ENCODE peak calls at places on chromosomes 7 and 10, in four cellular contexts. M, E, A and Y are unnamed samples.

GRCh38 chr7:30091431-30092386 is 43.1 kb upstream of the MTURN start:
- DNase-seq in M (no peak), E (peak), A (no peak), Y (no peak)

GRCh38 chr10:79981356-79981672 is 32.4 kb upstream of the SFTPD start:
- DNase-seq in M (no peak), E (no peak), A (no peak), Y (no peak)

GRCh38 chr10:24292304-24293291 is 83.7 kb downstream of the KIAA1217 start:
- DNase-seq in M (peak), E (no peak), A (no peak), Y (no peak)

GRCh38 chr10:126617208-126617607 is 53.3 kb downstream of the C10orf90 start:
- DNase-seq in M (no peak), E (no peak), A (no peak), Y (no peak)

GRCh38 chr7:45644237-45644636 is 70.1 kb downstream of the ADCY1 start:
- DNase-seq in M (no peak), E (no peak), A (no peak), Y (no peak)

GRCh38 chr7:135731131-135731530 is 3.1 kb upstream of the SLC13A4 start:
- DNase-seq in M (no peak), E (no peak), A (no peak), Y (no peak)

GRCh38 chr7:85041599-85042216 is 145.1 kb downstream of the SEMA3D start:
- DNase-seq in M (peak), E (peak), A (no peak), Y (no peak)

GRCh38 chr10:58921366-58921947 is 255.0 kb upstream of the PHYHIPL start:
- DNase-seq in M (no peak), E (no peak), A (no peak), Y (no peak)

GRCh38 chr10:10772411-10772810 is 245.3 kb upstream of the CELF2 start:
- DNase-seq in M (no peak), E (no peak), A (no peak), Y (no peak)

GRCh38 chr10:44981172-44982113 is 2.8 kb upstream of the DEPP1 start:
- DNase-seq in M (no peak), E (peak), A (no peak), Y (no peak)

GRCh38 chr7:27634892-27635538 is 27.7 kb downstream of the HIBADH start:
- DNase-seq in M (no peak), E (no peak), A (no peak), Y (no peak)